ENCODE peak calls at places on chromosomes 16 and 17, in ten cellular contexts. One of them, this sample, is unnamed.

GRCh38 chr16:65579050-65579449 is 457.2 kb upstream of the CDH11 start:
- DNase-seq in OCI-LY7: no peak
- DNase-seq in heart right ventricle: no peak
- DNase-seq in GM23248: no peak
- DNase-seq in tibial nerve: no peak
- DNase-seq in CD4-positive, CD25-positive, alpha-beta regulatory T cell: no peak
- DNase-seq in A549: no peak
- DNase-seq in transverse colon: no peak
- DNase-seq in left ventricle myocardium inferior: no peak
- DNase-seq in lung: no peak
- DNase-seq in this sample: no peak

GRCh38 chr16:54362801-54363200 is 76.2 kb upstream of the IRX3 start:
- DNase-seq in transverse colon: no peak
- DNase-seq in GM23248: no peak
- DNase-seq in left ventricle myocardium inferior: no peak
- DNase-seq in CD4-positive, CD25-positive, alpha-beta regulatory T cell: no peak
- DNase-seq in lung: no peak
- DNase-seq in tibial nerve: no peak
- DNase-seq in A549: no peak
- DNase-seq in heart right ventricle: no peak
- DNase-seq in OCI-LY7: no peak
- DNase-seq in this sample: no peak

GRCh38 chr16:74190292-74190691 is 106.3 kb upstream of the PSMD7 start:
- DNase-seq in left ventricle myocardium inferior: no peak
- DNase-seq in A549: no peak
- DNase-seq in tibial nerve: no peak
- DNase-seq in heart right ventricle: no peak
- DNase-seq in OCI-LY7: no peak
- DNase-seq in transverse colon: no peak
- DNase-seq in GM23248: no peak
- DNase-seq in CD4-positive, CD25-positive, alpha-beta regulatory T cell: no peak
- DNase-seq in lung: no peak
- DNase-seq in this sample: no peak

GRCh38 chr16:83802135-83802534 is 5.6 kb upstream of the HSBP1 start:
- DNase-seq in CD4-positive, CD25-positive, alpha-beta regulatory T cell: no peak
- DNase-seq in A549: peak; percentile 15
- DNase-seq in transverse colon: no peak
- DNase-seq in GM23248: peak; percentile 93
- DNase-seq in left ventricle myocardium inferior: no peak
- DNase-seq in lung: no peak
- DNase-seq in tibial nerve: no peak
- DNase-seq in OCI-LY7: no peak
- DNase-seq in heart right ventricle: peak; percentile 34
- DNase-seq in this sample: no peak

GRCh38 chr17:52383493-52384100 is 225.1 kb upstream of the CA10 start:
- DNase-seq in lung: peak; percentile 54
- DNase-seq in A549: peak; percentile 70
- DNase-seq in GM23248: peak; percentile 55
- DNase-seq in left ventricle myocardium inferior: no peak
- DNase-seq in tibial nerve: peak; percentile 54
- DNase-seq in transverse colon: peak; percentile 60
- DNase-seq in heart right ventricle: peak; percentile 39
- DNase-seq in CD4-positive, CD25-positive, alpha-beta regulatory T cell: peak; percentile 5
- DNase-seq in OCI-LY7: peak; percentile 52
- DNase-seq in this sample: no peak

GRCh38 chr16:24668481-24669001 is 60.9 kb upstream of the TNRC6A start:
- DNase-seq in lung: no peak
- DNase-seq in transverse colon: no peak
- DNase-seq in left ventricle myocardium inferior: no peak
- DNase-seq in heart right ventricle: peak; percentile 10
- DNase-seq in tibial nerve: peak; percentile 18
- DNase-seq in A549: no peak
- DNase-seq in CD4-positive, CD25-positive, alpha-beta regulatory T cell: no peak
- DNase-seq in OCI-LY7: no peak
- DNase-seq in GM23248: peak; percentile 93
- DNase-seq in this sample: peak; percentile 74

GRCh38 chr16:62190426-62190825 is 154.2 kb upstream of the CDH8 start:
- DNase-seq in OCI-LY7: peak; percentile 27
- DNase-seq in CD4-positive, CD25-positive, alpha-beta regulatory T cell: no peak
- DNase-seq in left ventricle myocardium inferior: no peak
- DNase-seq in lung: no peak
- DNase-seq in heart right ventricle: no peak
- DNase-seq in transverse colon: no peak
- DNase-seq in A549: peak; percentile 14
- DNase-seq in GM23248: peak; percentile 36
- DNase-seq in tibial nerve: no peak
- DNase-seq in this sample: no peak

GRCh38 chr17:7363311-7363710 is 8.4 kb downstream of the TMEM95 start:
- DNase-seq in CD4-positive, CD25-positive, alpha-beta regulatory T cell: no peak
- DNase-seq in GM23248: peak; percentile 84
- DNase-seq in tibial nerve: no peak
- DNase-seq in left ventricle myocardium inferior: no peak
- DNase-seq in OCI-LY7: no peak
- DNase-seq in transverse colon: no peak
- DNase-seq in A549: peak; percentile 52
- DNase-seq in heart right ventricle: no peak
- DNase-seq in lung: no peak
- DNase-seq in this sample: no peak

DNA sequence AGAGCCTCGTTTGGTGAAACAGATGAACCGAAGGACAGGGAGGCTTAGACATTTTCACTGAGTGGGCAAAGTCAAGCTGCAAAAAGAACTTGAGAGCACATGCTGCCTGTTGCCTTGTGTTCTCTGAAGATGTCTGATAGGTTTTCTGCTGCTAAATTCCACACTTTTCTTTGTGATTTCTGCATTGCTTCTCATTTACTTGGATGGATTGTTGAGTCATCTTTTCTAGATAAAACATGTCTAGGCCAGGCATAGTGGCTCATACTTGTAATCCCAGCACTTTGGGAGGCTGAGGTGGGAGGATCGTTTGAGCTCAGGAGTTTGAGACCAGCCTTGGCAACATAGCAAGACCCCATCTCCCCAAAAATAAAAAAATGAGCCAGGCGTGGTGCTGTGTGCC is 80.4 kb upstream of the CLEC18A start:
- DNase-seq in CD4-positive, CD25-positive, alpha-beta regulatory T cell: no peak
- DNase-seq in left ventricle myocardium inferior: no peak
- DNase-seq in A549: no peak
- DNase-seq in GM23248: peak; percentile 10
- DNase-seq in lung: no peak
- DNase-seq in tibial nerve: no peak
- DNase-seq in transverse colon: no peak
- DNase-seq in OCI-LY7: no peak
- DNase-seq in heart right ventricle: no peak
- DNase-seq in this sample: no peak
- H3K4me1 ChIP-seq in CD4-positive, CD25-positive, alpha-beta regulatory T cell: no peaks in the 10 kb centered on the region
- H3K4me1 ChIP-seq in left ventricle myocardium inferior: peaks cover 23% of the 10 kb centered on the region
- H3K4me1 ChIP-seq in A549: no peaks in the 10 kb centered on the region
- H3K4me1 ChIP-seq in GM23248: no peaks in the 10 kb centered on the region
- H3K4me1 ChIP-seq in lung: peaks cover 2% of the 10 kb centered on the region
- H3K4me1 ChIP-seq in tibial nerve: no peaks in the 10 kb centered on the region
- H3K4me1 ChIP-seq in transverse colon: peaks cover 3% of the 10 kb centered on the region
- H3K4me1 ChIP-seq in OCI-LY7: no peaks in the 10 kb centered on the region
- H3K4me1 ChIP-seq in heart right ventricle: peaks cover 7% of the 10 kb centered on the region
- H3K4me1 ChIP-seq in this sample: no peaks in the 10 kb centered on the region

DNA sequence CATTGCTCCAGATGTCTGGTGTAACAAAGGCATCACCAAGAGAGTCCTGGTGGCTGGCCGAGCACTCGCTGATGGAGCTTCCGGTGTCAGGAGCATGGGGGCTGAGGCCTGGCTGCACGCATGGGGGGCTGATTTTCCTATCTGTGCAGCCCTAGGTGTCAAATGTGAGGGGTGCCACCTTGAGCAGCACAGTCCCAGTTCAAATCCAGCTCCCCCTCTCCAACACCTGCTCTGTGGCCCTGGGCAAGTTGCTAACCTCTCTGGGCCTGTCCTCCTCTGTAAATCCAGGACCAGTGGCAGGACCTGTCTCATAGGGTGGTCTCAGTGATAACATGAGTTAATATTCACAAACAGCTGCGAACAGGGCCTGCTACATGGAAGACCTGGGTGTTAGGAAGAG is 12.9 kb downstream of the ENPP7 start:
- DNase-seq in A549: no peak
- DNase-seq in GM23248: no peak
- DNase-seq in OCI-LY7: no peak
- DNase-seq in heart right ventricle: no peak
- DNase-seq in transverse colon: no peak
- DNase-seq in lung: no peak
- DNase-seq in left ventricle myocardium inferior: no peak
- DNase-seq in tibial nerve: no peak
- DNase-seq in CD4-positive, CD25-positive, alpha-beta regulatory T cell: no peak
- DNase-seq in this sample: no peak
- H3K4me1 ChIP-seq in A549: peaks cover 22% of the 10 kb centered on the region
- H3K4me1 ChIP-seq in GM23248: no peaks in the 10 kb centered on the region
- H3K4me1 ChIP-seq in OCI-LY7: peaks cover 7% of the 10 kb centered on the region
- H3K4me1 ChIP-seq in heart right ventricle: peaks cover 26% of the 10 kb centered on the region
- H3K4me1 ChIP-seq in transverse colon: peaks cover 3% of the 10 kb centered on the region
- H3K4me1 ChIP-seq in lung: peaks cover 11% of the 10 kb centered on the region
- H3K4me1 ChIP-seq in left ventricle myocardium inferior: peaks cover 33% of the 10 kb centered on the region
- H3K4me1 ChIP-seq in tibial nerve: peaks cover 8% of the 10 kb centered on the region
- H3K4me1 ChIP-seq in CD4-positive, CD25-positive, alpha-beta regulatory T cell: peaks cover 27% of the 10 kb centered on the region
- H3K4me1 ChIP-seq in this sample: no peaks in the 10 kb centered on the region

DNA sequence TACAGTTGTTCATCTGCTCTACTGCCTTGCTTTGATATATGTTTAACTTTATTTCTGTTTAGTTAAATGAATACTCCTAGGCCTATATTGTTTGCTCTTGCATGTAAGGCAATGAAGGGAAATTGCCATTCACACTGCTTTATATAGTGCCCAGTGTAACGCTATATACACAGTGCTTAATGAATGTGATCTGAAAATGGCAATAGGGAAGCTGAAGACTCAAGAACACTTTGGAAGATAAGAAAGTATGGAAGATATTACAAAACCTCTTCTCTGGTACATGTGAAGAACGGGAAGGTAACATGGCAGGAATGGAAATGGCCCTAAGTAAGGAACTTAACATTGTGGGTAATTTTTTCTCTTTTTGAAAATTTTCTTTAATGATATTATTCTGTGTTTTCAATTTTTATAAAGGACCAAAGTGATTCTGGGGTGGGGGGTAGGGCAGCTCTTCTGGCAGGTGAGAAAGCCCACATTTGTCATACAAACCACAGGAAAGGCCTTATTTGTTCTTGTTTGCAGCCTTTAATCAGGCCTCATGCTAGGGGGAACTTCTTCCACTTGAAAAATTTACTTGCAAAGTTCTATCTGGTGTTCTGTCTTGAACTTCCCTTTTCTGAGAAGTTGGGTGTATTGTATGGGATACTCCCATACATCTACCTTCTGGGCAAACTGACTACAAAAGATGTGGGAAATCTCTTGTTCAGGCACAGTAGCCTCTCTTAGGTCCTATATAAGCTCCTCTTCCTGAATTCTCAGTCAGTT is 100.8 kb upstream of the CORO6 start:
- DNase-seq in GM23248: no peak
- DNase-seq in OCI-LY7: peak; percentile 80
- DNase-seq in CD4-positive, CD25-positive, alpha-beta regulatory T cell: peak; percentile 27
- DNase-seq in heart right ventricle: no peak
- DNase-seq in tibial nerve: no peak
- DNase-seq in A549: no peak
- DNase-seq in left ventricle myocardium inferior: no peak
- DNase-seq in lung: no peak
- DNase-seq in transverse colon: no peak
- DNase-seq in this sample: no peak
- H3K4me1 ChIP-seq in GM23248: peaks cover 24% of the 10 kb centered on the region
- H3K4me1 ChIP-seq in OCI-LY7: peaks cover 84% of the 10 kb centered on the region
- H3K4me1 ChIP-seq in CD4-positive, CD25-positive, alpha-beta regulatory T cell: peaks cover 65% of the 10 kb centered on the region
- H3K4me1 ChIP-seq in heart right ventricle: peaks cover 69% of the 10 kb centered on the region
- H3K4me1 ChIP-seq in tibial nerve: peaks cover 50% of the 10 kb centered on the region
- H3K4me1 ChIP-seq in A549: peaks cover 24% of the 10 kb centered on the region
- H3K4me1 ChIP-seq in left ventricle myocardium inferior: peaks cover 75% of the 10 kb centered on the region
- H3K4me1 ChIP-seq in lung: peaks cover 4% of the 10 kb centered on the region
- H3K4me1 ChIP-seq in transverse colon: no peaks in the 10 kb centered on the region
- H3K4me1 ChIP-seq in this sample: peaks cover 4% of the 10 kb centered on the region

GRCh38 chr16:68091604-68092261 is 6.6 kb downstream of the NFATC3 start:
- DNase-seq in transverse colon: no peak
- DNase-seq in heart right ventricle: no peak
- DNase-seq in tibial nerve: no peak
- DNase-seq in OCI-LY7: no peak
- DNase-seq in CD4-positive, CD25-positive, alpha-beta regulatory T cell: no peak
- DNase-seq in GM23248: peak; percentile 68
- DNase-seq in lung: no peak
- DNase-seq in A549: peak; percentile 49
- DNase-seq in left ventricle myocardium inferior: no peak
- DNase-seq in this sample: no peak
- H3K4me1 ChIP-seq in transverse colon: no peaks in the 10 kb centered on the region
- H3K4me1 ChIP-seq in heart right ventricle: peaks cover 95% of the 10 kb centered on the region
- H3K4me1 ChIP-seq in tibial nerve: peaks cover 52% of the 10 kb centered on the region
- H3K4me1 ChIP-seq in OCI-LY7: peaks cover 68% of the 10 kb centered on the region
- H3K4me1 ChIP-seq in CD4-positive, CD25-positive, alpha-beta regulatory T cell: peaks cover 93% of the 10 kb centered on the region
- H3K4me1 ChIP-seq in GM23248: peaks cover 39% of the 10 kb centered on the region
- H3K4me1 ChIP-seq in lung: peaks cover 3% of the 10 kb centered on the region
- H3K4me1 ChIP-seq in A549: peaks cover 57% of the 10 kb centered on the region
- H3K4me1 ChIP-seq in left ventricle myocardium inferior: peaks cover 90% of the 10 kb centered on the region
- H3K4me1 ChIP-seq in this sample: peaks cover 2% of the 10 kb centered on the region